ENCODE peak calls at places on chromosomes 7 and 10, in four cellular contexts. One of them, this sample, is unnamed.

GRCh38 chr10:72240371-72240770 is 24.3 kb upstream of the ASCC1 start:
- DNase-seq in AG04450: no peak
- DNase-seq in left ventricle myocardium inferior: peak; percentile 1
- DNase-seq in fibroblast of lung: no peak
- DNase-seq in this sample: no peak

GRCh38 chr10:70622981-70623844 is 20.7 kb upstream of the PRF1 start:
- DNase-seq in left ventricle myocardium inferior: no peak
- DNase-seq in fibroblast of lung: peak; percentile 48
- DNase-seq in AG04450: no peak
- DNase-seq in this sample: no peak

GRCh38 chr7:110960811-110961210 is 130.1 kb upstream of the LRRN3 start:
- DNase-seq in fibroblast of lung: peak; percentile 65
- DNase-seq in left ventricle myocardium inferior: no peak
- DNase-seq in AG04450: no peak
- DNase-seq in this sample: no peak

GRCh38 chr7:13802651-13803050 is 186.8 kb downstream of the ETV1 start:
- DNase-seq in AG04450: no peak
- DNase-seq in fibroblast of lung: no peak
- DNase-seq in left ventricle myocardium inferior: no peak
- DNase-seq in this sample: no peak

GRCh38 chr10:88254091-88254490 is 329.0 kb downstream of the RNLS start:
- DNase-seq in AG04450: no peak
- DNase-seq in fibroblast of lung: peak; percentile 90
- DNase-seq in left ventricle myocardium inferior: no peak
- DNase-seq in this sample: no peak

GRCh38 chr7:95589031-95589430 is 7.3 kb downstream of the PDK4 start:
- DNase-seq in fibroblast of lung: no peak
- DNase-seq in AG04450: no peak
- DNase-seq in left ventricle myocardium inferior: no peak
- DNase-seq in this sample: no peak

GRCh38 chr7:3120513-3120912 is 76.8 kb upstream of the CARD11 start:
- DNase-seq in fibroblast of lung: no peak
- DNase-seq in AG04450: no peak
- DNase-seq in left ventricle myocardium inferior: no peak
- DNase-seq in this sample: no peak

GRCh38 chr10:106571216-106571954 is 593.1 kb downstream of the SORCS1 start:
- DNase-seq in fibroblast of lung: peak; percentile 35
- DNase-seq in left ventricle myocardium inferior: no peak
- DNase-seq in AG04450: no peak
- DNase-seq in this sample: no peak

GRCh38 chr10:6542999-6543430 is 37.1 kb downstream of the PRKCQ start:
- DNase-seq in fibroblast of lung: no peak
- DNase-seq in AG04450: no peak
- DNase-seq in left ventricle myocardium inferior: no peak
- DNase-seq in this sample: no peak

GRCh38 chr10:80407836-80408197 is 534 bp upstream of the PRXL2A start:
- DNase-seq in left ventricle myocardium inferior: no peak
- DNase-seq in AG04450: no peak
- DNase-seq in fibroblast of lung: peak; percentile 55
- DNase-seq in this sample: peak; percentile 57

GRCh38 chr7:17027143-17027802 is 145.5 kb upstream of the AGR3 start:
- DNase-seq in AG04450: no peak
- DNase-seq in left ventricle myocardium inferior: no peak
- DNase-seq in fibroblast of lung: no peak
- DNase-seq in this sample: no peak

GRCh38 chr10:129972966-129973673 is 9.0 kb upstream of the EBF3 start:
- DNase-seq in fibroblast of lung: no peak
- DNase-seq in left ventricle myocardium inferior: no peak
- DNase-seq in AG04450: no peak
- DNase-seq in this sample: no peak

GRCh38 chr7:135923700-135924261 is 53.4 kb downstream of the MTPN start:
- DNase-seq in fibroblast of lung: peak; percentile 95
- DNase-seq in left ventricle myocardium inferior: no peak
- DNase-seq in AG04450: peak; percentile 54
- DNase-seq in this sample: no peak

GRCh38 chr10:89458289-89458688 is 43.9 kb downstream of the IFIT5 start:
- DNase-seq in AG04450: no peak
- DNase-seq in left ventricle myocardium inferior: no peak
- DNase-seq in fibroblast of lung: peak; percentile 90
- DNase-seq in this sample: no peak

GRCh38 chr7:20826243-20826642 is 39.6 kb upstream of the SP8 start:
- DNase-seq in fibroblast of lung: no peak
- DNase-seq in AG04450: no peak
- DNase-seq in left ventricle myocardium inferior: no peak
- DNase-seq in this sample: no peak

GRCh38 chr7:101094791-101095375 is 9.6 kb downstream of the TRIM56 start:
- DNase-seq in left ventricle myocardium inferior: no peak
- DNase-seq in AG04450: peak; percentile 29
- DNase-seq in fibroblast of lung: peak; percentile 53
- DNase-seq in this sample: no peak

GRCh38 chr7:21568762-21569161 is 25.9 kb downstream of the DNAH11 start:
- DNase-seq in fibroblast of lung: no peak
- DNase-seq in left ventricle myocardium inferior: no peak
- DNase-seq in AG04450: no peak
- DNase-seq in this sample: no peak

GRCh38 chr7:4080013-4080412 is 602.1 kb upstream of the FOXK1 start:
- DNase-seq in AG04450: no peak
- DNase-seq in left ventricle myocardium inferior: no peak
- DNase-seq in fibroblast of lung: no peak
- DNase-seq in this sample: peak; percentile 18

GRCh38 chr10:123257904-123258303 is 103.7 kb downstream of the BUB3 start:
- DNase-seq in fibroblast of lung: no peak
- DNase-seq in left ventricle myocardium inferior: no peak
- DNase-seq in AG04450: no peak
- DNase-seq in this sample: no peak

GRCh38 chr10:80487791-80488538 is 33.9 kb downstream of the TSPAN14 start:
- DNase-seq in fibroblast of lung: no peak
- DNase-seq in left ventricle myocardium inferior: peak; percentile 39
- DNase-seq in AG04450: no peak
- DNase-seq in this sample: no peak

GRCh38 chr7:95367606-95368005 is 28.6 kb downstream of the PON3 start:
- DNase-seq in left ventricle myocardium inferior: no peak
- DNase-seq in AG04450: no peak
- DNase-seq in fibroblast of lung: no peak
- DNase-seq in this sample: peak; percentile 39

GRCh38 chr7:43577485-43577951 is 5.4 kb upstream of the STK17A start:
- DNase-seq in AG04450: no peak
- DNase-seq in fibroblast of lung: peak; percentile 69
- DNase-seq in left ventricle myocardium inferior: no peak
- DNase-seq in this sample: no peak

GRCh38 chr10:27407271-27407670 is 96.8 kb upstream of the RAB18 start:
- DNase-seq in left ventricle myocardium inferior: no peak
- DNase-seq in AG04450: no peak
- DNase-seq in fibroblast of lung: no peak
- DNase-seq in this sample: no peak

GRCh38 chr7:79064187-79064823 is 389.2 kb downstream of the MAGI2 start:
- DNase-seq in AG04450: no peak
- DNase-seq in left ventricle myocardium inferior: no peak
- DNase-seq in fibroblast of lung: peak; percentile 43
- DNase-seq in this sample: no peak

GRCh38 chr10:48632166-48632565 is 27.3 kb upstream of the ARHGAP22 start:
- DNase-seq in fibroblast of lung: no peak
- DNase-seq in AG04450: no peak
- DNase-seq in left ventricle myocardium inferior: no peak
- DNase-seq in this sample: no peak

GRCh38 chr10:3068968-3069737 is 1.8 kb downstream of the PFKP start:
- DNase-seq in fibroblast of lung: peak; percentile 30
- DNase-seq in left ventricle myocardium inferior: no peak
- DNase-seq in AG04450: no peak
- DNase-seq in this sample: no peak

GRCh38 chr10:77264527-77264926 is 373.1 kb downstream of the KCNMA1 start:
- DNase-seq in left ventricle myocardium inferior: no peak
- DNase-seq in fibroblast of lung: no peak
- DNase-seq in AG04450: no peak
- DNase-seq in this sample: no peak

GRCh38 chr7:19377611-19378339 is 232.6 kb upstream of the FERD3L start:
- DNase-seq in fibroblast of lung: peak; percentile 83
- DNase-seq in AG04450: peak; percentile 53
- DNase-seq in left ventricle myocardium inferior: no peak
- DNase-seq in this sample: no peak

GRCh38 chr10:10293431-10293830 is 724.2 kb upstream of the CELF2 start:
- DNase-seq in left ventricle myocardium inferior: no peak
- DNase-seq in fibroblast of lung: no peak
- DNase-seq in AG04450: no peak
- DNase-seq in this sample: no peak

GRCh38 chr10:30190831-30191552 is 131.6 kb upstream of the JCAD start:
- DNase-seq in AG04450: no peak
- DNase-seq in left ventricle myocardium inferior: no peak
- DNase-seq in fibroblast of lung: no peak
- DNase-seq in this sample: peak; percentile 28

GRCh38 chr10:74977913-74978847 is 133.3 kb upstream of the SAMD8 start:
- DNase-seq in AG04450: no peak
- DNase-seq in left ventricle myocardium inferior: no peak
- DNase-seq in fibroblast of lung: no peak
- DNase-seq in this sample: no peak

GRCh38 chr10:16832351-16833080 is 15.3 kb upstream of the RSU1 start:
- DNase-seq in fibroblast of lung: peak; percentile 96
- DNase-seq in left ventricle myocardium inferior: no peak
- DNase-seq in AG04450: peak; percentile 63
- DNase-seq in this sample: no peak

GRCh38 chr7:152136623-152137022 is 111.1 kb downstream of the GALNT11 start:
- DNase-seq in AG04450: no peak
- DNase-seq in fibroblast of lung: peak; percentile 72
- DNase-seq in left ventricle myocardium inferior: no peak
- DNase-seq in this sample: no peak

GRCh38 chr10:28776519-28776918 is 99.2 kb downstream of the BAMBI start:
- DNase-seq in left ventricle myocardium inferior: no peak
- DNase-seq in fibroblast of lung: no peak
- DNase-seq in AG04450: no peak
- DNase-seq in this sample: no peak

GRCh38 chr7:50356212-50356944 is 51.9 kb downstream of the IKZF1 start:
- DNase-seq in left ventricle myocardium inferior: peak; percentile 46
- DNase-seq in AG04450: no peak
- DNase-seq in fibroblast of lung: no peak
- DNase-seq in this sample: no peak

GRCh38 chr7:20928022-20928421 is 141.3 kb upstream of the SP8 start:
- DNase-seq in AG04450: no peak
- DNase-seq in left ventricle myocardium inferior: no peak
- DNase-seq in fibroblast of lung: no peak
- DNase-seq in this sample: no peak

GRCh38 chr7:105524840-105525239 is 2.8 kb upstream of the PUS7 start:
- DNase-seq in fibroblast of lung: no peak
- DNase-seq in left ventricle myocardium inferior: no peak
- DNase-seq in AG04450: no peak
- DNase-seq in this sample: no peak

GRCh38 chr10:17249820-17250219 is 21.8 kb downstream of the VIM start:
- DNase-seq in left ventricle myocardium inferior: no peak
- DNase-seq in fibroblast of lung: peak; percentile 34
- DNase-seq in AG04450: no peak
- DNase-seq in this sample: no peak

DNA sequence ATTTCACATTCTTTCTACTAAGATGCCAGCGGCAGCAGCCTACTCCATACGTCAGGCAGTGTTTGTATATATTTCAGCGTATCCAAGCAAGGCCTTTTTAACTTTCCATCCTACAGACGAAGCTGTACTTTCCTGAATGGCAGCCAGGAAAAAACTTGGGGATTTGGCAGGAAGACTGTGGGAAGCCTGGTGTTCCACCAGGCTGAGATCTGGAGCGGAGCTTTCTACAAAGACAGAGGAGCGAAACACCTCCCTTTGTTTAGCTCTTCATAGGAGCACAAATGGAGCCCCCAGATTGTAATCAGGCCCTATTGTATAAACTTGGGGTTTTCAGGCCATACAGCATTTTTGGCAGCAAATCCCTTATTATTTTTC is 143.8 kb downstream of the TES start:
- DNase-seq in AG04450: peak; percentile 77
- DNase-seq in fibroblast of lung: peak; percentile 91
- DNase-seq in left ventricle myocardium inferior: peak; percentile 41
- DNase-seq in this sample: no peak
- H3K4me3 ChIP-seq in AG04450: no peak overlapping the region
- H3K4me3 ChIP-seq in fibroblast of lung: no peak overlapping the region
- H3K4me3 ChIP-seq in left ventricle myocardium inferior: peak overlapping the region; percentile 51
- H3K4me3 ChIP-seq in this sample: no peak overlapping the region

GRCh38 chr10:110530131-110530831 is 32.6 kb downstream of the DUSP5 start:
- DNase-seq in left ventricle myocardium inferior: peak; percentile 66
- DNase-seq in AG04450: no peak
- DNase-seq in fibroblast of lung: peak; percentile 56
- DNase-seq in this sample: peak; percentile 90
- H3K4me3 ChIP-seq in left ventricle myocardium inferior: peak overlapping the region; percentile 55
- H3K4me3 ChIP-seq in AG04450: peak overlapping the region; percentile 22
- H3K4me3 ChIP-seq in fibroblast of lung: peak overlapping the region; percentile 13
- H3K4me3 ChIP-seq in this sample: no peak overlapping the region

GRCh38 chr7:27160546-27161213 is 4.2 kb upstream of the HOXA7 start:
- DNase-seq in fibroblast of lung: peak; percentile 55
- DNase-seq in AG04450: peak; percentile 64
- DNase-seq in left ventricle myocardium inferior: peak; percentile 81
- DNase-seq in this sample: peak; percentile 95
- H3K4me3 ChIP-seq in fibroblast of lung: peak overlapping the region; percentile 39
- H3K4me3 ChIP-seq in AG04450: peak overlapping the region; percentile 62
- H3K4me3 ChIP-seq in left ventricle myocardium inferior: peak overlapping the region; percentile 72
- H3K4me3 ChIP-seq in this sample: peak overlapping the region; percentile 47

DNA sequence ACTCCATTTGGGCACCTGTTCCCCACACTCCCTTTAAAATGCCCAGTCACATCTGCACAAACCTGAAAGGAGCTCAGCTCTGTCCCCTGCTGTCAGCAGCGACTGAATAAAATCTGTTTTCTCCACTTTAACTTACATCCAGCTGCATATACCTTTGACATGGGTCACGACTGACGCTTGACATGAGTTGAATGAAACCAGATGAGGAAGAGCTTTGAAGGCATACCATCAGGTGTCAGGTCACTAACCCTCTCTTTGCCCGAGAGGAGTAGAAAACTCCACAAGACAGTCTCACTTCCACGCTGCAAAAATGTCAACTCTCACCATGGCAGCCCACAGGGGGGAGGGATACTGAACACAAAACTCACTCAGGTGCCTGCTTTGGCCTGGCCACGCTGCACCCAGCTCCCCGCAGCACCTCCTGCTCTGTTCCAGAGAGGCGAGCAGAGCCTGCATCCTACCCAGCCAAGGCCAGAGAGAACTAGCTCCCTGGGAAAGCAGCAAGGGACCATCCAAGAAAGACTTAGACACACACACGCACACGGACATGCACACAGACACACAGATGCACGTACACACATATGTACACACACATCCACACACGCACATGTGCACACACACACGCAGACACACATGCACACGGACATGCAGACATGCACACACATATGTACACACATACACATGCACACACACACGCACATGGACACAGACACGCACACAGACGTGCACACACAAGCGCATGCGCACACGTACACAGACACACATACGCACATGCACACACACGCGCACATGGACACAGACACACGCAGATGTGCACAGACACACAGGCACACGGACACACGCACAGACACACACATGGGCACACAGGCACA is 191.0 kb downstream of the MAD1L1 start:
- DNase-seq in fibroblast of lung: no peak
- DNase-seq in AG04450: no peak
- DNase-seq in left ventricle myocardium inferior: no peak
- DNase-seq in this sample: no peak
- H3K4me3 ChIP-seq in fibroblast of lung: no peak overlapping the region
- H3K4me3 ChIP-seq in AG04450: no peak overlapping the region
- H3K4me3 ChIP-seq in left ventricle myocardium inferior: no peak overlapping the region
- H3K4me3 ChIP-seq in this sample: no peak overlapping the region

This sample was measured in upper lobe of left lung.